ENCODE peak calls at places on chromosome 21, in ten cellular contexts. Y, F, Q, E, X, I, N, W, J and A are unnamed samples.

GRCh38 chr21:34333150-34333739 is 30.6 kb upstream of the KCNE2 start:
- DNase-seq in Y (no peak), F (no peak), Q (no peak), E (no peak), X (no peak), I (no peak), N (peak), W (no peak), J (peak), A (no peak)

GRCh38 chr21:40049031-40049958 is 182.1 kb downstream of the PCP4 start:
- DNase-seq in Y (no peak), F (peak), Q (no peak), E (no peak), X (no peak), I (no peak), N (peak), W (no peak), J (no peak), A (no peak)

GRCh38 chr21:46211786-46212720 is 16.5 kb downstream of the LSS start:
- DNase-seq in Y (no peak), F (no peak), Q (no peak), E (no peak), X (no peak), I (no peak), N (no peak), W (no peak), J (no peak), A (no peak)

GRCh38 chr21:30577766-30578165 is 12.4 kb downstream of the KRTAP22-2 start:
- DNase-seq in Y (no peak), F (no peak), Q (no peak), E (no peak), X (no peak), I (no peak), N (no peak), W (no peak), J (peak), A (no peak)

GRCh38 chr21:33403128-33403785 is at the start of gene IFNGR2:
- DNase-seq in Y (no peak), F (no peak), Q (no peak), E (peak), X (no peak), I (peak), N (no peak), W (peak), J (peak), A (no peak)

GRCh38 chr21:45154511-45155508 is 80.4 kb downstream of the ADARB1 start:
- DNase-seq in Y (no peak), F (no peak), Q (peak), E (peak), X (no peak), I (no peak), N (peak), W (no peak), J (peak), A (peak)

GRCh38 chr21:43364851-43365424 is 62.0 kb downstream of the SIK1 start:
- DNase-seq in Y (no peak), F (peak), Q (no peak), E (no peak), X (no peak), I (no peak), N (no peak), W (no peak), J (no peak), A (no peak)

GRCh38 chr21:25487046-25487594 is 120.2 kb downstream of the MRPL39 start:
- DNase-seq in Y (no peak), F (no peak), Q (peak), E (no peak), X (no peak), I (no peak), N (no peak), W (no peak), J (no peak), A (peak)

GRCh38 chr21:44907966-44908364 is 12.7 kb downstream of the ITGB2 start:
- DNase-seq in Y (no peak), F (no peak), Q (peak), E (no peak), X (no peak), I (no peak), N (no peak), W (no peak), J (peak), A (peak)